ENCODE peak calls at places on chromosomes 7 and 10, in six cellular contexts. F is upper lobe of right lung, M is kidney epithelial cell, Q is prostate gland, S is psoas muscle, D is GM12865. W is an unnamed sample.

GRCh38 chr10:20274580-20274979 is 458.3 kb downstream of the PLXDC2 start:
- DNase-seq in M (no peak), F (no peak), D (no peak), S (no peak), Q (no peak), W (no peak)

GRCh38 chr7:156238366-156239133 is 402.0 kb upstream of the RNF32 start:
- DNase-seq in Q (no peak), D (no peak), M (no peak), S (no peak), F (no peak), W (no peak)

GRCh38 chr7:43364391-43364790 is 218.5 kb upstream of the STK17A start:
- DNase-seq in Q (no peak), F (no peak), S (no peak), D (no peak), M (no peak), W (no peak)

GRCh38 chr7:148084138-148084537 is 506.4 kb upstream of the C7orf33 start:
- DNase-seq in D (peak; percentile 63), F (no peak), S (no peak), M (no peak), Q (peak; percentile 49), W (no peak)

GRCh38 chr7:108311446-108312168 is 144.6 kb downstream of the NRCAM start:
- DNase-seq in D (peak; percentile 54), Q (no peak), S (no peak), M (peak; percentile 69), F (no peak), W (no peak)

GRCh38 chr7:132536646-132537395 is 39.4 kb downstream of the PLXNA4 start:
- DNase-seq in S (no peak), D (no peak), Q (no peak), M (no peak), F (no peak), W (no peak)

GRCh38 chr7:55343002-55343781 is 21.9 kb upstream of the LANCL2 start:
- DNase-seq in M (no peak), Q (no peak), S (no peak), F (no peak), D (no peak), W (no peak)

GRCh38 chr10:96576277-96576980 is 10.4 kb downstream of the TM9SF3 start:
- DNase-seq in F (no peak), S (no peak), D (peak; percentile 11), M (no peak), Q (no peak), W (no peak)

GRCh38 chr7:14457567-14458453 is 444.7 kb downstream of the DGKB start:
- DNase-seq in Q (peak; percentile 67), F (peak; percentile 63), D (peak; percentile 69), M (peak; percentile 37), S (peak; percentile 65), W (no peak)

GRCh38 chr7:18708204-18708603 is 212.7 kb downstream of the HDAC9 start:
- DNase-seq in M (no peak), S (no peak), F (no peak), D (no peak), Q (no peak), W (no peak)

GRCh38 chr10:88793747-88794299 is 8.7 kb upstream of the LIPM start:
- DNase-seq in M (no peak), D (peak; percentile 32), S (no peak), F (no peak), Q (no peak), W (no peak)

GRCh38 chr7:77537595-77538185 is 595 bp downstream of the PTPN12 start:
- DNase-seq in Q (peak; percentile 24), S (peak; percentile 64), D (peak; percentile 52), M (no peak), F (peak; percentile 80), W (no peak)

GRCh38 chr10:103184615-103185014 is 8.5 kb downstream of the NT5C2 start:
- DNase-seq in Q (peak; percentile 36), S (no peak), D (no peak), F (no peak), M (no peak), W (no peak)

GRCh38 chr7:140924019-140924820 is 509 bp downstream of the BRAF start:
- DNase-seq in F (peak; percentile 91), S (peak; percentile 90), M (no peak), Q (peak; percentile 62), D (peak; percentile 88), W (peak; percentile 87)
- TF ChIP-seq CTCF in F (peak; percentile 49), S (no peak), M (peak; percentile 52), Q (peak; percentile 46), D (peak; percentile 39), W (peak; percentile 77)

GRCh38 chr7:98051118-98051744 is 55.4 kb upstream of the LMTK2 start:
- DNase-seq in D (peak; percentile 43), F (no peak), M (no peak), Q (no peak), S (no peak), W (no peak)
- TF ChIP-seq CTCF in D (no peak), F (no peak), M (no peak), Q (no peak), S (no peak), W (no peak)

DNA sequence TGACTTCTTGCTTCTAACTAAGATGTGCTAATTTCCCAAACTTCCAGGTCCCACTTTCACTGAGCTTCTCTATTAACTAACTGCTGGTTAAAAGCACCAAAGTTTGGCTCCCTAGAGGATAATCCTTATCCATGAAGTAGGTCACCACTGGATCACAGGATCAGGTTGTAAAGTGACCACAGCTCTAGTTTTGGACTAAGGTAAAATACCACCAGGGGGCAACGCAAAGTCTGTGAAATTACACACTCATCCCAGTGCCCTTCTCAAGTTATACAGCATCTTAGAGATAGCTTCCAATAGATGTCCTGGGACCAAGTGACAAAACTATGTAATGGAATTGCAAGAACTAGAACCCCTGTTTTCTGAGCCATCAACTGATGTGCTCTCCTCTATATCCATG is 116.4 kb upstream of the ASAH2 start:
- DNase-seq in D (peak; percentile 25), M (no peak), Q (no peak), F (no peak), S (no peak), W (no peak)
- TF ChIP-seq CTCF in D (peak; percentile 25), M (peak; percentile 40), Q (no peak), F (peak; percentile 35), S (peak; percentile 18), W (peak; percentile 70)

DNA sequence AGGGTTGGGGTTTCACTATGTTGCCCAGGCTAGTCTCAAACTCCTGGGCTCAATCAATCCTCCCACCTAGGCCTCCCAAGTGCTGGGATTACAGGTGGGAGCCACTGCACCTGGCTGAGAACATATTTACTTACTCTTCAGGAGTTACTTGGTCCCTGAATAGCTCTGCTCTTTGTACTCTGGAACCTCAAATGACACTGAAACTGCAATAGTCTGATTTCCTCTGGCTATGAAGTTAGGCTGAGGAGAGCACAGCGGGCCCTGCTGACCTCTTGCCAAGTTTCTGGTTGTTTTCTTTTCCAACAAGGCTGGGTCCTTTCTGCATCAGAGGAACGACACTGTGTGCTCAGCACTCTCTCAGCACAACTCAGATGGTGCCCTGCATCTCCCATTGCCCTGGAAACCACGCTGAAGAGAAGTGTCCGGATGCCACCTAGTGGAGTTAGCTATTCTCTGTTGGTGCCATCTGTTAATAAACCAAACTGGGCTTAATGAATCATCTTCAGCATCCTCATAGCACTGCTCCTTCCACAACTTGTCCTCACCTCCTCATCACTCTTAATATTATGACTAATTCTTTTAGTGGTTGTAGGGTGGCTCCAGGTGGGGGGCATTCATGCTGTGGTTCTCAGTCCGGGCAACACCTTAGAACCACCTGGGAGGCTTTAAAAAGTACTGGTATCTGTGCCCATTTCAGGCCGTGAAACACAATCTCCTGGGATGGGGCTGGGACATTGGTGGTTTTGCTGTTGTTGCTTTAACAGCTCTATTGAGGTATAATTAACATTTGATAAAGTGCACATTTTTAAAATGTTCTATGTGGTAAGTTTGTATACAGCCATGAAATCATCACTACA is 8.2 kb upstream of the EFCAB10 start:
- DNase-seq in D (peak; percentile 85), M (peak; percentile 56), S (peak; percentile 62), F (no peak), Q (peak; percentile 33), W (no peak)
- TF ChIP-seq CTCF in D (peak; percentile 72), M (peak; percentile 73), S (peak; percentile 41), F (peak; percentile 53), Q (peak; percentile 51), W (peak; percentile 88)